ENCODE peak calls at places on chromosomes 4 and X, in five cellular contexts. C is lower leg skin, Y is adrenal gland, N is HFF-Myc, R is psoas muscle. H is an unnamed sample.

GRCh38 chr4:26454961-26455360 is 35.3 kb downstream of the CCKAR start:
- DNase-seq in R (no peak), N (no peak), Y (no peak), C (no peak), H (no peak)

GRCh38 chr4:78551420-78552351 is at the start of gene ANXA3:
- DNase-seq in Y (no peak), N (no peak), R (peak), C (peak), H (no peak)

GRCh38 chrX:16649858-16650257 is at the start of gene S100G:
- DNase-seq in R (no peak), Y (no peak), C (no peak), N (no peak), H (no peak)

GRCh38 chrX:115226929-115227328 is 7.0 kb downstream of the LRCH2 start:
- DNase-seq in Y (no peak), R (no peak), N (no peak), C (no peak), H (peak)

GRCh38 chr4:155690044-155690837 is 23.6 kb downstream of the GUCY1A1 start:
- DNase-seq in R (no peak), C (no peak), Y (no peak), N (no peak), H (no peak)

GRCh38 chr4:107801766-107802211 is 22.9 kb upstream of the SGMS2 start:
- DNase-seq in R (no peak), Y (no peak), C (no peak), N (no peak), H (peak)

GRCh38 chr4:94895081-94895480 is 137.3 kb downstream of the BMPR1B start:
- DNase-seq in N (no peak), R (no peak), C (no peak), Y (no peak), H (no peak)

GRCh38 chr4:120731561-120731960 is 191.0 kb downstream of the PRDM5 start:
- DNase-seq in R (no peak), N (no peak), C (no peak), Y (no peak), H (no peak)

GRCh38 chrX:3638280-3638873 is 75.1 kb downstream of the PRKX start:
- DNase-seq in N (no peak), Y (peak), C (peak), R (peak), H (no peak)

GRCh38 chr4:2364654-2365053 is 53.8 kb downstream of the ZFYVE28 start:
- DNase-seq in N (no peak), C (no peak), R (peak), Y (no peak), H (no peak)

GRCh38 chr4:7327341-7327885 is 107.3 kb downstream of the PSAPL1 start:
- DNase-seq in C (no peak), R (no peak), N (no peak), Y (no peak), H (no peak)

GRCh38 chr4:110869862-110870577 is 247.1 kb upstream of the PITX2 start:
- DNase-seq in N (no peak), Y (no peak), R (no peak), C (no peak), H (no peak)

GRCh38 chr4:168884251-168885124 is 125.6 kb downstream of the CBR4 start:
- DNase-seq in Y (no peak), N (no peak), R (no peak), C (no peak), H (no peak)

GRCh38 chr4:154719087-154719486 is 24.7 kb upstream of the LRAT start:
- DNase-seq in Y (no peak), C (no peak), N (peak), R (no peak), H (peak)

GRCh38 chr4:107688421-107688820 is 31.6 kb downstream of the PAPSS1 start:
- DNase-seq in C (no peak), N (no peak), Y (no peak), R (no peak), H (no peak)

GRCh38 chr4:13248621-13249298 is 235.4 kb downstream of the RAB28 start:
- DNase-seq in N (no peak), Y (no peak), C (no peak), R (no peak), H (no peak)
- TF ChIP-seq CTCF in N (peak), Y (no peak), C (no peak), R (no peak), H (no peak)

DNA sequence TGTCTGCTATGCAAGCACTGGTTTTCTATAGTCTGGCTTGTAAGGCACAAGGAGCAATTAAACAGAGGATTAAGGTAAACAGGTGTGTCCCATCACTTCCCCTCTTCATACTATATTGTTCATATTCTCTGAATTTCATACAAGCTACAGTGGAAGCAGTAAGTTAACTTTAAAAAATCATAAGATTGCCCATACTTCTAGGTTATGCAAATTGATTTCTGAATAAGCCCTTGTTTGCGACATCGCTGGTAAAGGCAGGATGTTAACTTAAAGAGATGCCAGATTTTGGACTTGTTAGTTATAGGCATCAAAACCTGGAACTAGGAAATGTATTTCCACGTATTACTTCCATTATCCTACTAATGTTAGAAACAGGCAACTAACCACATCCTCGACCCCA is 1.0 kb upstream of the TMEM131L start:
- DNase-seq in N (no peak), R (no peak), Y (no peak), C (no peak), H (no peak)
- H3K4me3 ChIP-seq in N (peak), R (peak), Y (no peak), C (no peak), H (no peak)

DNA sequence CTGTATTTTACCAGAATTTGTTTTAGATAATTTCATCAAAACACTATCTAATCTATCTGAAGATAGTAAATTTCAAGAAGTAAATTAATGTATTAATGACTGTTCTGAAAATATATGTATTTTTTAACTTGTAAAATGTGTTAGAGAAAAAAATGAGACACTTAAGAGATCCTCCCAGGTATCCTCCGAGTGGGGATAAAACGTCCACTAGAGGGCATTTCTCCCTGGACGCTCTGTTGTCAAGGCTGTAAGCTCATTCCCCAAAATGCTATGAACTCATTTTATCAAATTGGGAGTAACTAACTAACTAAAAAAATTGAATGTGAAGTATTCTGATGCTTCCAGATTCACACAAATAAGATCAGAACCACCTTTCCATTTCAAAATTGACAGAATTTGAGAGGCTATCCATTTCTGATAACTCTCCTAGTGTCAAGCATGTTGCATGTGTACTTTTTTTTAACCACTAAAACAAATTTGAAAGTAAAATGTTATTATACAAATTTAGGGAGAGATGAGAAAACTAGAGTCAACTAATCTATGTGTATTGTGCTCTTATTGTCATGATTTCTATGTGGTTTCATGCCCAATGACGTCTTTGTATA is 337.3 kb upstream of the HS3ST1 start:
- DNase-seq in Y (peak), R (no peak), N (peak), C (no peak), H (no peak)
- TF ChIP-seq CTCF in Y (peak), R (peak), N (peak), C (no peak), H (peak)

DNA sequence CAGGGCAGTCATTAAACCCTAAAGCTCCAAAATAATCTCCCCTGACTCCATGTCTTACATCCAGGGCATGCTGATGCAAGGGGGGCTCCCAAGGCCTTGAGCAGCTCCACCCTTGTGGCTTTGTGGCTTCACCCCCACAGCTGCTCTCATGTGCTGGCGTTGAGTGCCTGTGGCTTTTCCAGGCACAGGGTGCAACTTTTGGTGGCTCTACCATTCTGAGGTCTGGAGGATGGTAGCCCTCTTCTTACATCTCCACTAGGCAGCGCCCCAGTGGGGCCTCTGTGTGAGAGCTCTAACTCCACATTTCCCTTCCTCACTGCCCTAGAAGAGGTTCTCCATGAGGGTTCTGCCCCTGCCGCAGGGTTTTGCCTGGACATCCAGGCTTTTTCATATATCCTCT is 35.1 kb downstream of the CFAP299 start:
- DNase-seq in R (no peak), N (no peak), C (no peak), Y (no peak), H (no peak)
- H3K4me3 ChIP-seq in R (no peak), N (no peak), C (no peak), Y (no peak), H (no peak)

GRCh38 chr4:35465096-35465495 is 779.2 kb downstream of the ARAP2 start:
- DNase-seq in N (no peak), C (no peak), Y (no peak), R (no peak), H (no peak)

GRCh38 chr4:35463251-35463952 is 780.9 kb downstream of the ARAP2 start:
- DNase-seq in N (no peak), R (no peak), C (no peak), Y (no peak), H (no peak)

GRCh38 chr4:35459045-35459444 is 785.3 kb downstream of the ARAP2 start:
- DNase-seq in Y (no peak), C (no peak), N (no peak), R (no peak), H (no peak)

DNA sequence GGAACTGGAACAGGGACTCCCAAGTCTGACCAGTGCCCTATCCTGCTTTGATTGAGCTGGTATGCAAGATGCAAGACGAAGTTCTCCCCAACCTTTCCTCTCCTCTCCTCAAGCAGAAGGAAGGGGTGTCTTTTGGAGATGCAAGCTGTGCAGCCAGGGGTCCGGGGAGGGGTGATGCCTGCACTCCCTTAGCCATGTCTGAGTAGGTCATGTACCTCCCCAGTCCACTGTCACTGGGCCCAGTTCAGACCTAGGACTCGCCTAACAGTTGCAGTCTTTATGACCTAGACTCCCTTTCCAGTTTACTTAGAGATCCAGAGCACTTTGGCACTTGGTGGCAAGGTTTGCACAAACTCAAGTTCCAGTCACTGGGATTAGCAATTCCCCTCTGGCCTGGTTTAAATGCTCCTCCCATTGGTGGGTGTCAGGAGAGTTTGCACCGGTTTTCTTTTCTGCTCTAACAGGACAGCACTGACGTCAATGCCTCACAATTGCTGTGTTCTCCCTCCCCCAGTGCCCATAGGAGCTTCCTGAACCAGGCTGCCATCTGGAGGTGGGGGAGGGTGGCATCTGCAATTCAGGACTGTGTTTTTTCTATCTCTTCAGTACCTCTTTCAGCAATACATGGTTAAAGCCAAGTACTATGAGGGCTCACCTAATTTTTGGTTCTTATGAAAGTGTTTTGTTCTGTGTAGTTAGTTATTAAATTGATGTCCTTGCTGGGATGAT is 782.2 kb downstream of the ARAP2 start:
- DNase-seq in R (no peak), N (no peak), C (peak), Y (no peak), H (no peak)
- TF ChIP-seq CTCF in R (no peak), N (no peak), C (no peak), Y (no peak), H (no peak)

GRCh38 chr4:48370260-48371134 is 29.2 kb downstream of the SLAIN2 start:
- DNase-seq in R (no peak), Y (no peak), C (no peak), N (no peak), H (no peak)
- H3K4me3 ChIP-seq in R (no peak), Y (no peak), C (no peak), N (no peak), H (no peak)

DNA sequence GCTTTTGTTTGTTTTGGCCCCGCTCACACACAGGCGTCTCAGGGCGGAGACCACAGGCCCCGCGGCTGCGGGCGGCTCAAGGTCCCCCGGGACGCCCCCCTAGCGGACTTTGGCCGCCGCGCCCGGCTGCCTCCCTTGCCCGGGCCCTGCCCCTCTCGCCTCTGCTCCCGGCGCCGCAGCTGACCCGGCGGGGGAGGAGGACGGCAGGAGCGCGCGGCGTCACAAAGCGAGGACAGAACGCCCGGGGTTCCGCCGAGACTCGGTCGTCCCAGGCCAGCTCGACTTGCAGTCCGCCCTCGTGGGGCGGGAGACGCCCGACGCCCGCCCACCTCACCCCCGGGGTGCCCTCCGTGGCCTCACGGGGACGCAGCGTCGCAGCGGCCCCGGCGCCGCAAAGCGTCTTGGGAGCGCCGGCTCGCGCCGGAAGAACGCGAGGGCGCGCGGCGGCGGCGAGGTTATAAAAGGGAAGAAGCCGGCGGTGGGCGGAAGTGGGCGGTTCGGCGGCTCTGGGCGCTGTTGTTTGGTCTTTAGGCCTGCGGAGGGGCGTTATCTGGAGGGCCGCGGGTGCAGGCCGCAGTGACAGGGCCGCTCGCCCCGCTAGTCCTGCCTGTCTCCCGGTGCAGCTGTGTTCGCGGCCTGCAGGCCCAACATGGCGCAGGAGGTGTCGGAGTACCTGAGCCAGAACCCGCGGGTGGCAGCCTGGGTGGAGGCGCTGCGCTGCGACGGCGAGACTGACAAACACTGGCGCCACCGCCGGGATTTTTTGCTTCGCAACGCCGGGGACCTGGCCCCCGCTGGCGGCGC is at the start of gene CDKN2AIP:
- DNase-seq in R (peak), Y (peak), N (peak), C (peak), H (peak)
- TF ChIP-seq CTCF in R (peak), Y (peak), N (peak), C (no peak), H (no peak)

GRCh38 chrX:103584606-103585005 is 709 bp upstream of the TCEAL4 start:
- DNase-seq in R (no peak), Y (no peak), C (no peak), N (no peak), H (no peak)
- H3K4me3 ChIP-seq in R (peak), Y (no peak), C (no peak), N (peak), H (no peak)

GRCh38 chr4:87382931-87383330 is 8.1 kb downstream of the HSD17B11 start:
- DNase-seq in C (no peak), Y (no peak), R (no peak), N (no peak), H (no peak)
- TF ChIP-seq CTCF in C (no peak), Y (no peak), R (no peak), N (no peak), H (no peak)

DNA sequence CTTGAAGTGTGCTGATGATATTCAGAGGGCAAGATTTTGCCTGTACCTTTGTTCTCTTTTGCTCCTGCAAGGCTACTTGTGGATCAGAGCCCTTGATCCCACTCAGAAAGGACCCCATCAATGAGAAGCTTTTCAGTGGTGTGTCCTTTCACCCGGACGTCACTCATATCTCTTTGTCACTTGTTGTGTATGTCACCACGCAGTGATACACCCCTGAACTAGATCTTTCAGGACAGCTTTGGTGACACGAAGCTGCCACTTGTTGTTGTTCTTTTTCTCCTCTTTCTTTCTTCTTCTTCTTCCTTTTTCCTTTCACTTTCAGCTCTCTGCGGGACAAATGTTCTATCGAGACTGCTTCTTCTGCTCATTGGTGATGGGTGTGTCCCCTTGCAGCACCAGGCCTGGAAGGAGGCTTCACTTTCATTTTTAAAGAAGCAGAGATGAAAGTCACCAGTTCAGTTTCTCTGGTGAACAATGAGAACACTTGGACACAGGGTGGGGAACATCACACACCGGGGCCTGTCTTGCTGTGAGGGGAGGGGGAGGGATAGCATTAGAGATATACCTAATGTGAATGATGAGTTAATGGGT is 83.6 kb downstream of the NBDY start:
- DNase-seq in C (peak), Y (no peak), N (no peak), R (no peak), H (no peak)
- H3K4me3 ChIP-seq in C (no peak), Y (no peak), N (no peak), R (peak), H (no peak)